ENCODE peak calls at places on chromosome 7, in nine cellular contexts. O, A, C, G, Y, F, U, T and M are unnamed samples.

GRCh38 chr7:108598153-108598552 is 28.5 kb downstream of the DNAJB9 start:
- DNase-seq in O (no peak), A (no peak), C (no peak), G (no peak), Y (no peak), F (no peak), U (no peak), T (no peak), M (no peak)

GRCh38 chr7:20776214-20776875 is 10.3 kb downstream of the SP8 start:
- DNase-seq in O (no peak), A (peak; percentile 77), C (no peak), G (no peak), Y (no peak), F (no peak), U (no peak), T (no peak), M (no peak)

GRCh38 chr7:50728184-50728583 is 54.5 kb downstream of the GRB10 start:
- DNase-seq in O (no peak), A (no peak), C (no peak), G (no peak), Y (no peak), F (no peak), U (no peak), T (no peak), M (no peak)

GRCh38 chr7:2037301-2037804 is 195.4 kb downstream of the MAD1L1 start:
- DNase-seq in O (no peak), A (peak; percentile 65), C (no peak), G (no peak), Y (no peak), F (peak; percentile 17), U (no peak), T (no peak), M (no peak)

GRCh38 chr7:112938895-112939588 is 147.6 kb downstream of the GPR85 start:
- DNase-seq in O (no peak), A (peak; percentile 85), C (peak; percentile 24), G (no peak), Y (no peak), F (peak; percentile 36), U (peak; percentile 5), T (peak; percentile 16), M (peak; percentile 69)

GRCh38 chr7:36868727-36869411 is 144.6 kb upstream of the AOAH start:
- DNase-seq in O (no peak), A (no peak), C (no peak), G (no peak), Y (no peak), F (no peak), U (no peak), T (no peak), M (no peak)

GRCh38 chr7:29154076-29154475 is 7.7 kb upstream of the CPVL start:
- DNase-seq in O (no peak), A (no peak), C (no peak), G (no peak), Y (no peak), F (no peak), U (no peak), T (no peak), M (no peak)

GRCh38 chr7:106504620-106505019 is 156.3 kb downstream of the CCDC71L start:
- DNase-seq in O (no peak), A (no peak), C (no peak), G (no peak), Y (no peak), F (no peak), U (no peak), T (no peak), M (peak; percentile 37)

GRCh38 chr7:77745746-77746145 is 49.5 kb downstream of the RSBN1L start:
- DNase-seq in O (no peak), A (no peak), C (no peak), G (no peak), Y (no peak), F (no peak), U (no peak), T (no peak), M (no peak)
- TF ChIP-seq POLR2A in O (no peak), A (no peak), C (no peak), G (no peak), Y (no peak), F (no peak), U (no peak), T (no peak), M (no peak)

DNA sequence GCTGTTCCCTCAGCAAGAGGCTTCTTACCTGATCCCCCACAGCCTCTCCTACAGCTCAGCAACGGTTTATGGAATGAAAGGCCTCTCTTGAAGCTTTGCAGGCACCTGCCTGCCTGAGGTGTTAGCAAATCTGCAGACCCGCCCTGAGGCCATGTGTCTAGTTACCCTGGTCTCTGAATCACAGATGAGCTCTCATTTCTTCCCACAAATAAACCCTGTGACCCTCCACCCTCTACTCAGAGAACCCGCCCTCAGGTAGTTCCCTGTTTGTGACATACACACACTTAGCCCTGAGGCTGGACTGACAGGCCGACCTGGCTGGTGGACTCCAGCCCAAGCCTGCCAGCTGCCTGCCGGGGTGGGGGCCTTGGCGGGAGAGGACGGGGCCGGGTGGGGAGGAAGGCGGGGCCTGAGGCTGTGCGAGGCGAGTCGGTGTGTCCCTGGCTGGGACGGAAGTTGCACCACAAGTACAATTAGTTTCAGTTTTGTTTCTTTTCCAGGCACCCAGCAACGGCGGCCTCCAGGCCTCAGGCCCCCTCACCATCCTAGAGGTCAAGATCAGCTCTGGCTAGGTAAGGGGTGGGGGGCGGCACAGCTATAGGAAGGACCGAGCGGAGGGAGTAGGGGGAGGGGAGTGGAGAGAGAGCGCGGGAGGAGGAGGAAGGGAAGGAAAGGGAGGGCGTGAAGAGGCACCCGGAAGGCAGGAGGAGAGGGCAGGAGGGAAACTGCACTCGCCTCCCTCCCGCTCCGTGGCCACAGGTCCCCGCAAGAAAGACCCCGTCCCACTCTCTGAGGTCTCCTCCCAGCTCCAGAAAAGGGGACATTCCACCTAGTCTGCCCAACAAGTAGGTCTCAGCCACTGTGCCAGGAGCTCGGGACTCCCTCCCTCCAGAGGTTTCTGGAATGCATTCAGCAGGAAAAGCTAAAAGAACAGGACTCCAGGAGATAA is at the start of gene TRIM56:
- DNase-seq in O (peak; percentile 93), A (peak; percentile 97), C (peak; percentile 86), G (peak; percentile 49), Y (peak; percentile 84), F (peak; percentile 91), U (peak; percentile 79), T (peak; percentile 93), M (peak; percentile 88)
- TF ChIP-seq POLR2A in O (no peak), A (no peak), C (peak; percentile 40), G (peak; percentile 85), Y (peak; percentile 65), F (no peak), U (peak; percentile 48), T (peak; percentile 67), M (peak; percentile 62)

GRCh38 chr7:74233655-74234280 is 20.4 kb downstream of the RFC2 start:
- DNase-seq in O (no peak), A (no peak), C (no peak), G (no peak), Y (no peak), F (no peak), U (no peak), T (no peak), M (peak; percentile 58)

GRCh38 chr7:74234549-74234948 is 19.6 kb downstream of the RFC2 start:
- DNase-seq in O (no peak), A (no peak), C (no peak), G (no peak), Y (no peak), F (no peak), U (no peak), T (no peak), M (no peak)

GRCh38 chr7:74230446-74231231 is 20.8 kb downstream of the LAT2 start:
- DNase-seq in O (no peak), A (no peak), C (no peak), G (no peak), Y (no peak), F (no peak), U (no peak), T (no peak), M (no peak)

GRCh38 chr7:74228951-74229900 is 19.4 kb downstream of the LAT2 start:
- DNase-seq in O (no peak), A (no peak), C (no peak), G (no peak), Y (no peak), F (no peak), U (no peak), T (no peak), M (no peak)

GRCh38 chr7:74231232-74231590 is 21.4 kb downstream of the LAT2 start:
- DNase-seq in O (no peak), A (no peak), C (no peak), G (peak; percentile 78), Y (no peak), F (no peak), U (no peak), T (peak; percentile 27), M (no peak)
- TF ChIP-seq POLR2A in O (no peak), A (no peak), C (no peak), G (peak; percentile 35), Y (no peak), F (no peak), U (no peak), T (no peak), M (no peak)

GRCh38 chr7:25118048-25118753 is 6.9 kb downstream of the CYCS start:
- DNase-seq in O (no peak), A (no peak), C (no peak), G (no peak), Y (no peak), F (no peak), U (no peak), T (no peak), M (no peak)

GRCh38 chr7:25116621-25117020 is 8.4 kb downstream of the CYCS start:
- DNase-seq in O (no peak), A (no peak), C (no peak), G (no peak), Y (no peak), F (no peak), U (no peak), T (no peak), M (no peak)

GRCh38 chr7:25121599-25121998 is 3.5 kb downstream of the CYCS start:
- DNase-seq in O (no peak), A (no peak), C (no peak), G (no peak), Y (no peak), F (no peak), U (no peak), T (no peak), M (no peak)

GRCh38 chr7:25119102-25119501 is 6.0 kb downstream of the CYCS start:
- DNase-seq in O (no peak), A (no peak), C (no peak), G (no peak), Y (no peak), F (no peak), U (no peak), T (no peak), M (no peak)

DNA sequence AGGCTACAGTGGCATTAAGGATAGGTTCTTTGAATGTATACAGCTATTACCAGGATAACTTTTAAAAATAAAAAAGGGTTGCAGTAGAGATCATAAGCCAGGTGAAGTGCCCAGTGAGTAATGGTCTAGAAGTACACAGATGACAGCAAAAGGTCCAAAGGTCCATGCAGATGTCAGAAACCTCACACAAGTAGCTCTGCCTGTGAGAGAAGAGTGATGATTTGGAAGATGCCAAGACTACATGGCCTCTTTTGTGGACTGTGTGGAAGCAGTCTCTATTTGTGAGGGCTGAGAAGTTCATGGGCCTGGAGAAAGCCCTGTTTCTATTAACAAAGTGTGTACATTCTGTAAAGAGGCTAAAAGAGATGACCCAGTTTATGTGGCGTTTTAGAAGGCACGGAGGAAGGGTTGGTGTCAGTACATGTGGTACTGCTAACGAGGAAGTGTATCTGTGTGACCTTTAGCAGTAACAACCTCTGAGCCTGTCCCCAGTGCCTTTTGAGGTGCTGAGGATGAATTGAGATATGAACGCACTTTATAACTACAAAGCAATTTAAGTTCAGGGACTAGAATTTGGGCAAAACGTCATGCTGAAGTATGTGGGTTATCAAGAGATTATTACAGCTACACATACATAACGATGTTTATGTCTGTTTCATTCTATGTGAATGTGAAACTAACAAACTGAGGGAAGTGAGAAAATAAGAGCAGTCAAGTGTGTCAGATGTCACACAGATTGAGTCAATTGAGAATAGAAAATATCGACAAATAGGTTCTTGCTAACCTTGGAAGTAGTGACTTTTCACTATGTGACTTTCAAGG is 7.6 kb downstream of the CYCS start:
- DNase-seq in O (no peak), A (no peak), C (no peak), G (peak; percentile 91), Y (no peak), F (no peak), U (peak; percentile 39), T (peak; percentile 39), M (no peak)
- TF ChIP-seq POLR2A in O (no peak), A (no peak), C (no peak), G (peak; percentile 57), Y (no peak), F (no peak), U (peak; percentile 60), T (peak; percentile 26), M (peak; percentile 52)